ENCODE peak calls at places on chromosomes 3 and 15, in four cellular contexts. J is HepG2, T is K562, O is GM12878. A is an unnamed sample.

GRCh38 chr3:9301798-9302197 is 52.4 kb upstream of the SRGAP3 start:
- DNase-seq in O (no peak), J (no peak), T (no peak), A (no peak)

GRCh38 chr15:96038650-96039049 is 291.9 kb upstream of the NR2F2 start:
- DNase-seq in T (no peak), O (peak), J (no peak), A (no peak)

GRCh38 chr15:75656331-75656730 is 8.6 kb downstream of the SNX33 start:
- DNase-seq in J (no peak), T (no peak), O (no peak), A (no peak)

GRCh38 chr3:16203031-16203430 is 28.6 kb downstream of the GALNT15 start:
- DNase-seq in O (no peak), T (no peak), J (no peak), A (no peak)

GRCh38 chr3:11247362-11247761 is 24.8 kb upstream of the ATG7 start:
- DNase-seq in T (no peak), J (no peak), O (no peak), A (no peak)

GRCh38 chr3:31755911-31756658 is 223.4 kb downstream of the STT3B start:
- DNase-seq in T (no peak), O (no peak), J (no peak), A (no peak)

GRCh38 chr3:46561511-46561910 is 4.6 kb downstream of the LRRC2 start:
- DNase-seq in T (no peak), O (no peak), J (no peak), A (no peak)

GRCh38 chr3:141341536-141341935 is 26.8 kb upstream of the ZBTB38 start:
- DNase-seq in O (no peak), J (no peak), T (no peak), A (no peak)

GRCh38 chr3:50226888-50227389 is 9.1 kb upstream of the GNAI2 start:
- DNase-seq in J (no peak), T (peak), O (no peak), A (peak)

GRCh38 chr15:86494475-86494874 is 414.8 kb downstream of the AGBL1 start:
- DNase-seq in O (no peak), J (no peak), T (no peak), A (no peak)
- TF ChIP-seq SP1 in O (no peak), J (no peak), T (no peak), A (no peak)

GRCh38 chr3:122893754-122894668 is 99.1 kb downstream of the SLC49A4 start:
- DNase-seq in J (peak), T (no peak), O (no peak), A (no peak)
- TF ChIP-seq FOXK2 in J (no peak), T (no peak), O (no peak), A (no peak)

DNA sequence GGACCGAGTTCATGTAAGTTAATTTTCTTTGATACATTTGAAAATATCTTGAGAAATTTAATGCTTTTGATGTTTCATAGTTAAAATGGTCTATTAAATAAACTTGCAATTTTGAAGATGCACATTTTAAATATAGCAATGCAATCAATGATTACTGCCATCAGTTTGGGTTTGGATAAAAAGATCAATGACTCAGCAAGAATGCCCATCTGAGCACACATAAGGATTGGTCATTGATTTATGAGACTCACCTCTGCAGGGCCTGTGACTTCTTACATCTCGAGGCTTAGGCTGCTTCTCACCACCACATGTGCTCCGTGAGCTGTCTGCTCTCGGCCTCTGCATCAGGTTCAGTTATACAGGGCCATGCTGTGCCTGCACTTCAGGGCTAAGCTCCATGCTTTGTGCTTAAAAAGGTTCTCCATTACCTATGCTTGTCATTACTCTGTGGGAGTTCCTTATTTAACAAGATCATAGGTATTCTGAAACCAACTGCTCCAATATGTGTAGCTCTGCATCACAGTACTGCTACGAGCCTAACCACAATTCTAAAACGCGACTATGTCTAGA is 887.5 kb downstream of the DIPK2A start:
- DNase-seq in T (no peak), J (no peak), O (no peak), A (no peak)
- TF ChIP-seq FOXM1 in T (no peak), J (no peak), O (no peak), A (no peak)

GRCh38 chr3:99794485-99794884 is 23.2 kb upstream of the CMSS1 start:
- DNase-seq in J (no peak), T (no peak), O (no peak), A (no peak)

GRCh38 chr3:99789322-99789721 is 28.3 kb upstream of the CMSS1 start:
- DNase-seq in J (peak), T (peak), O (no peak), A (peak)
- TF ChIP-seq SP1 in J (no peak), T (no peak), O (no peak), A (no peak)

GRCh38 chr3:174159629-174160028 is 699.5 kb upstream of the NAALADL2 start:
- DNase-seq in O (no peak), T (no peak), J (no peak), A (no peak)

GRCh38 chr3:174162550-174162949 is 696.6 kb upstream of the NAALADL2 start:
- DNase-seq in J (no peak), T (no peak), O (no peak), A (no peak)

GRCh38 chr3:174156200-174156599 is 702.9 kb upstream of the NAALADL2 start:
- DNase-seq in T (no peak), J (no peak), O (no peak), A (no peak)

GRCh38 chr3:174153875-174154274 is 705.3 kb upstream of the NAALADL2 start:
- DNase-seq in O (no peak), J (no peak), T (no peak), A (no peak)

GRCh38 chr3:174158674-174159073 is 700.5 kb upstream of the NAALADL2 start:
- DNase-seq in J (no peak), T (no peak), O (no peak), A (no peak)
- TF ChIP-seq FOXK2 in J (no peak), T (no peak), O (no peak), A (no peak)

DNA sequence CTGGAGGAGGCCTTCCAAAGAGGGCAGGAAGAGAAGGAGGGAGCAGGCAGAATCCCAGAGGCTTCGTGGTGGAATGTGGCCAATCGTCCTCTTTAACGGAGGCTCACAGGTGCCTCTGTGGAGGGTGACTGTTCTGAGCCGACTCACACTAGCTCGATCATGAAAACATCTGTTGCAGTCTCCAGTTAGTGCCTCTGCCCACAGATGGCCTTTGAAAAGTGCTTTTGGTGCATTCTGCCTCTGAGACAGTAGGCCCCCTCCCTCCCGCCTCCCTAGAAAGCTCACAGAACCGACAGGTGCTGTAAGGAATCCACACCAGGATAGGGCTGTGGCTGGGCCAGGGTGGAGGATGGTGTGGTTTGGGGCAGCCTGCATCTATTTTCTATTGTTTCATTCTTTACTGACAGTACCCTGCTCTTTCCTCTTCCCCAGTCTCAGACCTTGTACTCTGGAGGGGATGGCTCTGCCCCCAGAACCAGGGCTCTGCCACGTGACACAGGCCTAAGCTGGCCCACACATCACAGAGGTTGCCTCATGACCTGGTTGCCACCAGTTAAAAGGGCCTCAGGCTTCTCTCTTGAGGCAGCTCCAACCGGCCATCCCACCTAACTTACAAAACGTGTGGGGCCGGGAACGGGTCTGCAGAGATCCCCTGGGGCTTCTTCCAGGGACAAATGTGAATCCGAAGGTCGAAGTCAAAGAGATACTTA is 27.2 kb upstream of the PIGZ start:
- DNase-seq in O (no peak), T (no peak), J (no peak), A (no peak)
- TF ChIP-seq FOXM1 in O (no peak), T (no peak), J (no peak), A (no peak)

A was measured in HEK293T.